ENCODE peak calls at places on chromosome 13, in four cellular contexts. One of them, this sample, is unnamed.
A peak's percentile ranks its signal among the peaks of the same experiment; 100 is the strongest.

GRCh38 chr13:99605417-99606321 is 104.4 kb downstream of the TM9SF2 start:
- DNase-seq in EL: peak; percentile 41
- DNase-seq in occipital lobe: peak; percentile 25
- DNase-seq in NCI-H446: no peak
- DNase-seq in this sample: no peak

GRCh38 chr13:22964245-22964966 is 216.4 kb upstream of the SGCG start:
- DNase-seq in EL: no peak
- DNase-seq in occipital lobe: no peak
- DNase-seq in NCI-H446: no peak
- DNase-seq in this sample: no peak

GRCh38 chr13:51230473-51231105 is 8.4 kb downstream of the FAM124A start:
- DNase-seq in EL: no peak
- DNase-seq in occipital lobe: no peak
- DNase-seq in NCI-H446: no peak
- DNase-seq in this sample: peak; percentile 17

GRCh38 chr13:110185696-110186095 is 121.3 kb downstream of the COL4A1 start:
- DNase-seq in EL: no peak
- DNase-seq in occipital lobe: no peak
- DNase-seq in NCI-H446: no peak
- DNase-seq in this sample: no peak

GRCh38 chr13:72634859-72635258 is 92.6 kb downstream of the MZT1 start:
- DNase-seq in EL: no peak
- DNase-seq in occipital lobe: no peak
- DNase-seq in NCI-H446: no peak
- DNase-seq in this sample: no peak

GRCh38 chr13:32125746-32126145 is 94.2 kb downstream of the FRY start:
- DNase-seq in EL: peak; percentile 70
- DNase-seq in occipital lobe: no peak
- DNase-seq in NCI-H446: no peak
- DNase-seq in this sample: no peak

GRCh38 chr13:20499986-20500385 is 25.7 kb downstream of the CRYL1 start:
- DNase-seq in EL: peak; percentile 24
- DNase-seq in occipital lobe: no peak
- DNase-seq in NCI-H446: no peak
- DNase-seq in this sample: no peak

GRCh38 chr13:32210081-32210480 is 105.1 kb downstream of the ZAR1L start:
- DNase-seq in EL: no peak
- DNase-seq in occipital lobe: no peak
- DNase-seq in NCI-H446: no peak
- DNase-seq in this sample: no peak

GRCh38 chr13:98508280-98509074 is 68.4 kb downstream of the STK24 start:
- DNase-seq in EL: peak; percentile 73
- DNase-seq in occipital lobe: no peak
- DNase-seq in NCI-H446: no peak
- DNase-seq in this sample: peak; percentile 86